ENCODE peak calls at places on chromosome 5, in ten cellular contexts. E is AG10803, F is mucosa of descending colon, V is uterus, O is kidney, U is psoas muscle, Z is foreskin fibroblast, I is A549, W is WERI-Rb-1, N is left ventricle myocardium inferior. G is an unnamed sample.

GRCh38 chr5:68749648-68750047 is 344.2 kb upstream of the SLC30A5 start:
- DNase-seq in E (peak), F (no peak), V (no peak), O (no peak), U (no peak), Z (no peak), I (no peak), W (no peak), N (no peak), G (no peak)

GRCh38 chr5:132770476-132771159 is 6.4 kb downstream of the SEPTIN8 start:
- DNase-seq in E (peak), F (no peak), V (no peak), O (no peak), U (no peak), Z (peak), I (no peak), W (no peak), N (no peak), G (no peak)

GRCh38 chr5:82991678-82992323 is 85.4 kb downstream of the TMEM167A start:
- DNase-seq in E (no peak), F (no peak), V (no peak), O (no peak), U (no peak), Z (no peak), I (no peak), W (no peak), N (no peak), G (peak)

GRCh38 chr5:137432376-137432775 is 66.8 kb downstream of the SPOCK1 start:
- DNase-seq in E (no peak), F (no peak), V (no peak), O (no peak), U (no peak), Z (no peak), I (no peak), W (no peak), N (no peak), G (no peak)

GRCh38 chr5:14901462-14902051 is 30.0 kb upstream of the ANKH start:
- DNase-seq in E (peak), F (no peak), V (no peak), O (no peak), U (no peak), Z (peak), I (no peak), W (no peak), N (peak), G (no peak)

GRCh38 chr5:168898261-168898911 is 319.2 kb upstream of the PANK3 start:
- DNase-seq in E (no peak), F (no peak), V (no peak), O (no peak), U (no peak), Z (no peak), I (no peak), W (no peak), N (no peak), G (no peak)

GRCh38 chr5:54443264-54443663 is 12.2 kb upstream of the HSPB3 start:
- DNase-seq in E (peak), F (no peak), V (peak), O (no peak), U (no peak), Z (peak), I (peak), W (no peak), N (no peak), G (peak)

GRCh38 chr5:93789173-93790070 is 48.0 kb upstream of the POU5F2 start:
- DNase-seq in E (peak), F (no peak), V (no peak), O (no peak), U (no peak), Z (peak), I (no peak), W (no peak), N (no peak), G (peak)

GRCh38 chr5:56388229-56389065 is 155.3 kb upstream of the ANKRD55 start:
- DNase-seq in E (no peak), F (no peak), V (no peak), O (no peak), U (no peak), Z (no peak), I (no peak), W (no peak), N (no peak), G (no peak)

GRCh38 chr5:132227485-132228240 is at the start of gene P4HA2:
- DNase-seq in E (peak), F (peak), V (peak), O (peak), U (peak), Z (peak), I (peak), W (peak), N (peak), G (peak)

GRCh38 chr5:179623001-179623905 is at the start of gene HNRNPH1:
- DNase-seq in E (peak), F (peak), V (peak), O (peak), U (peak), Z (peak), I (peak), W (peak), N (peak), G (peak)
- TF ChIP-seq CTCF in E (no peak), F (no peak), V (no peak), O (no peak), U (peak), Z (no peak), I (peak), W (no peak), N (no peak), G (no peak)

GRCh38 chr5:65481171-65481575 is 547 bp downstream of the ADAMTS6 start:
- DNase-seq in E (no peak), F (no peak), V (no peak), O (no peak), U (no peak), Z (no peak), I (no peak), W (no peak), N (no peak), G (no peak)
- H3K4me3 ChIP-seq in E (peak), F (no peak), V (peak), O (peak), U (peak), Z (peak), I (peak), W (peak), N (peak), G (peak)

DNA sequence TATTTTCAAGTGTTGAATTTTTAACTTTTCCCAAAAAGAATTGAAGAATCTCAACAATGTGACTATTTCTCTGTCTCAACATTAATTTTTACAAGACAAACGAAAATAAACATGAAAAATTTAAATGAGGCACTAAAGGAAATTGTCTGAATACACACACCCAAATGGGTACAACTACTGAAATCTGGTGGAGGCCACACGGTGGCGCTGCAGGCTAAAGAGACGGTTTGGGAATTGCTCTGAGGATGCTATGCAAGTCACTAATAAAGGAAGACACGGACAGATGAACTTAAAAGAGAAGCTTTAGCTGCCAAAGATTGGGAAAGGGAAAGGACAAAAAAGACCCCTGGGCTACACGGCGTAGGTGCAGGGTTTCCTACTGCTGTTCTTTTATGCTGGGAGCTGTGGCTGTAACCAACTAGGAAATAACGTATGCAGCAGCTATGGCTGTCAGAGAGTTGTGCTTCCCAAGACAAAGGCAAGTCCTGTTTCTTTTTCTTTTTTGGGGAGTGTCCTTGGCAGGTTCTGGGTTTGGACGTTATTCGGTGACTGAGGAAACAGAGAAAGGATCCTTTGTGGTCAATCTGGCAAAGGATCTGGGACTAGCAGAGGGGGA is at the start of gene PCDHB10:
- DNase-seq in E (peak), F (peak), V (no peak), O (peak), U (no peak), Z (peak), I (no peak), W (peak), N (no peak), G (no peak)
- TF ChIP-seq CTCF in E (peak), F (no peak), V (peak), O (peak), U (peak), Z (peak), I (no peak), W (peak), N (peak), G (peak)

GRCh38 chr5:32709789-32710334 is 1.3 kb upstream of the NPR3 start:
- DNase-seq in E (peak), F (peak), V (peak), O (peak), U (peak), Z (peak), I (peak), W (peak), N (peak), G (peak)
- H3K4me3 ChIP-seq in E (peak), F (no peak), V (peak), O (peak), U (peak), Z (peak), I (peak), W (peak), N (peak), G (peak)

GRCh38 chr5:97422678-97423077 is 239.6 kb upstream of the RIOK2 start:
- DNase-seq in E (no peak), F (no peak), V (no peak), O (no peak), U (no peak), Z (peak), I (no peak), W (no peak), N (no peak), G (no peak)

GRCh38 chr5:97420646-97421045 is 237.6 kb upstream of the RIOK2 start:
- DNase-seq in E (no peak), F (no peak), V (no peak), O (no peak), U (no peak), Z (no peak), I (no peak), W (peak), N (no peak), G (no peak)

GRCh38 chr5:97427235-97427634 is 244.2 kb upstream of the RIOK2 start:
- DNase-seq in E (no peak), F (no peak), V (no peak), O (no peak), U (no peak), Z (peak), I (no peak), W (no peak), N (no peak), G (no peak)

GRCh38 chr5:97425511-97425910 is 242.5 kb upstream of the RIOK2 start:
- DNase-seq in E (no peak), F (peak), V (no peak), O (no peak), U (no peak), Z (peak), I (no peak), W (peak), N (no peak), G (no peak)
- TF ChIP-seq CTCF in E (peak), F (no peak), V (no peak), O (no peak), U (peak), Z (peak), I (no peak), W (peak), N (peak), G (peak)

GRCh38 chr5:166880456-166880855 is 1411.0 kb upstream of the WWC1 start:
- DNase-seq in E (no peak), F (no peak), V (no peak), O (no peak), U (no peak), Z (no peak), I (no peak), W (no peak), N (no peak), G (no peak)

DNA sequence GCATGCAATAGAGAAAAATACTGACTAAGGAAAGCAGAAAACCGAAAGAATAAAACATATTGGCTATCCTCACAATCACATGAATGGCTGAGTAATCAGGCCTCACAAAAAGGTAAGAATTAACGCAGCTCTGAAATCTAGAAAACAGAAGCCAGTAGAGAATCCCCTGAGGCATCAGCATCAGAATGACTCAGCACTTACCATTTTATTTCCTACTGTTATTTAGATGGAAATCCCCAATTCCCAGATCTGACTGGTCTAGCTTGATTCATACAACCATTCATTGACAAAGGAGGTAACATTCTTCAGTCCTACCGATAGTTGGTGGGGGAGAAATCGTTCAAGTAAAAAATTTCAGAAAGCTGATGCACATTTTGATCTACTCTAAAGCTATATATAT is 1408.4 kb upstream of the WWC1 start:
- DNase-seq in E (no peak), F (no peak), V (no peak), O (no peak), U (no peak), Z (peak), I (peak), W (no peak), N (no peak), G (peak)
- H3K4me3 ChIP-seq in E (no peak), F (no peak), V (no peak), O (no peak), U (no peak), Z (no peak), I (no peak), W (no peak), N (no peak), G (no peak)

DNA sequence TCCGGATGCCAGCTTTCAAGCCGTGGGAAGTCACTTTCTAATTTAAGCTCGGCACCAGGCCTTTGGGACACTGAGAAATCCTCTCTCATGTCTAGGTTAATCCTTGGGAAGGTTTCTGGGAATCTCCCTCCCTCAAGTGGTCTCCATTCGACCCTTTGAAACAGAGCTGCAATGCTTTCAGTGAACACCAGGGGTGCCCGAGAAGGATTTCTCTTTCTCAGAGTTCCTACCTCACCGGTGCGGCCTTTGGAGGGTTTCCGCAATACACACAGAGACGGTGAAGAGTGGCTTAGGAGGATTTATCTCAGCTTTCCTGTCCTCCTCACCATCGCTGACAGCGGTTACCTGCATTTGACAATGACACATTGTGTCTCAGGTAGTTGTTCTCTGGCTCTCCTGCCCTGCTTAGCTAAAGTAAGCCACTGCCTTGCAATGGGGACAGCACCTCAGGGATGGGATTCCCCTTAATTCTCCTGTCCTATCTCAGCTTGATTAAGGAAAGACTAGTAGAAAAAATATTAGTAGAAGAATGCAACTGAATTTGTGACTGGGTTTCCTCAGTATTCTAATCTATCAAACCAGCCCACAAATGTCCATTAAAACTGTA is 180.6 kb downstream of the GABRG2 start:
- DNase-seq in E (no peak), F (no peak), V (no peak), O (no peak), U (no peak), Z (no peak), I (peak), W (peak), N (no peak), G (no peak)
- TF ChIP-seq CTCF in E (peak), F (no peak), V (no peak), O (no peak), U (no peak), Z (no peak), I (no peak), W (peak), N (no peak), G (no peak)

G was measured in astrocyte of the spinal cord.